ENCODE peak calls at places on chromosome 5, in eight cellular contexts. One of them, this sample, is unnamed.

GRCh38 chr5:20654746-20655145 is 666.7 kb upstream of the CDH18 start:
- DNase-seq in B cell: no peak
- DNase-seq in cardiac muscle cell: no peak
- DNase-seq in neural progenitor cell: no peak
- DNase-seq in AG09319: no peak
- DNase-seq in endodermal cell: no peak
- DNase-seq in tibial nerve: no peak
- DNase-seq in AG09309: no peak
- DNase-seq in this sample: no peak

GRCh38 chr5:16411741-16412455 is 53.7 kb downstream of the ZNF622 start:
- DNase-seq in B cell: no peak
- DNase-seq in neural progenitor cell: no peak
- DNase-seq in tibial nerve: no peak
- DNase-seq in endodermal cell: no peak
- DNase-seq in AG09309: no peak
- DNase-seq in AG09319: no peak
- DNase-seq in cardiac muscle cell: no peak
- DNase-seq in this sample: no peak

GRCh38 chr5:43017438-43017820 is 22.7 kb downstream of the ANXA2R start:
- DNase-seq in AG09319: no peak
- DNase-seq in cardiac muscle cell: peak
- DNase-seq in AG09309: no peak
- DNase-seq in endodermal cell: peak
- DNase-seq in B cell: no peak
- DNase-seq in neural progenitor cell: peak
- DNase-seq in tibial nerve: no peak
- DNase-seq in this sample: no peak

GRCh38 chr5:41414598-41414997 is 95.8 kb downstream of the PLCXD3 start:
- DNase-seq in neural progenitor cell: no peak
- DNase-seq in endodermal cell: no peak
- DNase-seq in B cell: no peak
- DNase-seq in tibial nerve: no peak
- DNase-seq in AG09319: peak
- DNase-seq in AG09309: peak
- DNase-seq in cardiac muscle cell: no peak
- DNase-seq in this sample: peak

GRCh38 chr5:153713913-153714312 is 223.4 kb downstream of the GRIA1 start:
- DNase-seq in AG09309: no peak
- DNase-seq in cardiac muscle cell: no peak
- DNase-seq in AG09319: no peak
- DNase-seq in B cell: no peak
- DNase-seq in endodermal cell: no peak
- DNase-seq in tibial nerve: no peak
- DNase-seq in neural progenitor cell: no peak
- DNase-seq in this sample: no peak

GRCh38 chr5:7978991-7979390 is 110.0 kb downstream of the MTRR start:
- DNase-seq in cardiac muscle cell: no peak
- DNase-seq in neural progenitor cell: no peak
- DNase-seq in AG09309: no peak
- DNase-seq in AG09319: no peak
- DNase-seq in B cell: no peak
- DNase-seq in tibial nerve: no peak
- DNase-seq in endodermal cell: no peak
- DNase-seq in this sample: no peak

GRCh38 chr5:115160975-115161475 is 8.7 kb downstream of the TRIM36 start:
- DNase-seq in AG09319: no peak
- DNase-seq in neural progenitor cell: no peak
- DNase-seq in AG09309: no peak
- DNase-seq in endodermal cell: no peak
- DNase-seq in cardiac muscle cell: no peak
- DNase-seq in tibial nerve: no peak
- DNase-seq in B cell: no peak
- DNase-seq in this sample: no peak

GRCh38 chr5:68644971-68645370 is 429.4 kb downstream of the PIK3R1 start:
- DNase-seq in AG09319: no peak
- DNase-seq in AG09309: no peak
- DNase-seq in cardiac muscle cell: no peak
- DNase-seq in tibial nerve: no peak
- DNase-seq in endodermal cell: no peak
- DNase-seq in neural progenitor cell: no peak
- DNase-seq in B cell: no peak
- DNase-seq in this sample: no peak

GRCh38 chr5:133739381-133739780 is 127.0 kb upstream of the FSTL4 start:
- DNase-seq in AG09319: no peak
- DNase-seq in endodermal cell: no peak
- DNase-seq in tibial nerve: no peak
- DNase-seq in B cell: no peak
- DNase-seq in cardiac muscle cell: no peak
- DNase-seq in AG09309: no peak
- DNase-seq in neural progenitor cell: no peak
- DNase-seq in this sample: no peak

GRCh38 chr5:173989432-173990082 is 587 bp downstream of the C5orf47 start:
- DNase-seq in B cell: no peak
- DNase-seq in cardiac muscle cell: no peak
- DNase-seq in AG09319: no peak
- DNase-seq in AG09309: no peak
- DNase-seq in tibial nerve: no peak
- DNase-seq in neural progenitor cell: no peak
- DNase-seq in endodermal cell: no peak
- DNase-seq in this sample: no peak

GRCh38 chr5:96175090-96175489 is 213.4 kb upstream of the ELL2 start:
- DNase-seq in endodermal cell: no peak
- DNase-seq in neural progenitor cell: no peak
- DNase-seq in tibial nerve: no peak
- DNase-seq in AG09319: no peak
- DNase-seq in cardiac muscle cell: no peak
- DNase-seq in B cell: no peak
- DNase-seq in AG09309: no peak
- DNase-seq in this sample: no peak

GRCh38 chr5:112419050-112419595 is at the start of gene EPB41L4A:
- DNase-seq in neural progenitor cell: peak
- DNase-seq in endodermal cell: no peak
- DNase-seq in AG09319: no peak
- DNase-seq in B cell: no peak
- DNase-seq in tibial nerve: no peak
- DNase-seq in cardiac muscle cell: peak
- DNase-seq in AG09309: no peak
- DNase-seq in this sample: peak

GRCh38 chr5:54867310-54867944 is 118.0 kb downstream of the ESM1 start:
- DNase-seq in B cell: no peak
- DNase-seq in endodermal cell: no peak
- DNase-seq in cardiac muscle cell: peak
- DNase-seq in tibial nerve: no peak
- DNase-seq in AG09309: no peak
- DNase-seq in neural progenitor cell: peak
- DNase-seq in AG09319: peak
- DNase-seq in this sample: no peak

GRCh38 chr5:100858987-100859545 is 44.0 kb downstream of the ST8SIA4 start:
- DNase-seq in endodermal cell: no peak
- DNase-seq in cardiac muscle cell: no peak
- DNase-seq in neural progenitor cell: no peak
- DNase-seq in B cell: no peak
- DNase-seq in AG09309: no peak
- DNase-seq in tibial nerve: no peak
- DNase-seq in AG09319: no peak
- DNase-seq in this sample: no peak

GRCh38 chr5:60350794-60351193 is 349.2 kb downstream of the DEPDC1B start:
- DNase-seq in AG09309: no peak
- DNase-seq in neural progenitor cell: no peak
- DNase-seq in tibial nerve: no peak
- DNase-seq in B cell: no peak
- DNase-seq in cardiac muscle cell: no peak
- DNase-seq in endodermal cell: no peak
- DNase-seq in AG09319: no peak
- DNase-seq in this sample: no peak

GRCh38 chr5:152542741-152543140 is 137.7 kb upstream of the NMUR2 start:
- DNase-seq in AG09319: no peak
- DNase-seq in neural progenitor cell: peak
- DNase-seq in tibial nerve: no peak
- DNase-seq in AG09309: no peak
- DNase-seq in endodermal cell: peak
- DNase-seq in cardiac muscle cell: peak
- DNase-seq in B cell: no peak
- DNase-seq in this sample: peak

GRCh38 chr5:37553720-37554402 is 174.7 kb downstream of the WDR70 start:
- DNase-seq in B cell: no peak
- DNase-seq in cardiac muscle cell: no peak
- DNase-seq in endodermal cell: no peak
- DNase-seq in neural progenitor cell: no peak
- DNase-seq in tibial nerve: no peak
- DNase-seq in AG09319: no peak
- DNase-seq in AG09309: peak
- DNase-seq in this sample: no peak

GRCh38 chr5:6858419-6858818 is 145.2 kb downstream of the TENT4A start:
- DNase-seq in endodermal cell: no peak
- DNase-seq in AG09319: no peak
- DNase-seq in B cell: no peak
- DNase-seq in tibial nerve: no peak
- DNase-seq in AG09309: no peak
- DNase-seq in neural progenitor cell: no peak
- DNase-seq in cardiac muscle cell: no peak
- DNase-seq in this sample: no peak

GRCh38 chr5:33781286-33781685 is 110.5 kb downstream of the ADAMTS12 start:
- DNase-seq in cardiac muscle cell: no peak
- DNase-seq in neural progenitor cell: peak
- DNase-seq in AG09319: no peak
- DNase-seq in B cell: no peak
- DNase-seq in tibial nerve: no peak
- DNase-seq in AG09309: no peak
- DNase-seq in endodermal cell: no peak
- DNase-seq in this sample: no peak

GRCh38 chr5:84603557-84604185 is 219.0 kb upstream of the EDIL3 start:
- DNase-seq in AG09309: peak
- DNase-seq in B cell: no peak
- DNase-seq in tibial nerve: peak
- DNase-seq in cardiac muscle cell: no peak
- DNase-seq in AG09319: peak
- DNase-seq in neural progenitor cell: no peak
- DNase-seq in endodermal cell: no peak
- DNase-seq in this sample: no peak

GRCh38 chr5:176545737-176546509 is 3.2 kb upstream of the CDHR2 start:
- DNase-seq in neural progenitor cell: no peak
- DNase-seq in AG09319: no peak
- DNase-seq in endodermal cell: no peak
- DNase-seq in tibial nerve: no peak
- DNase-seq in cardiac muscle cell: no peak
- DNase-seq in AG09309: no peak
- DNase-seq in B cell: no peak
- DNase-seq in this sample: peak

GRCh38 chr5:125302577-125302976 is 556.1 kb upstream of the ZNF608 start:
- DNase-seq in neural progenitor cell: no peak
- DNase-seq in B cell: no peak
- DNase-seq in endodermal cell: no peak
- DNase-seq in cardiac muscle cell: no peak
- DNase-seq in tibial nerve: no peak
- DNase-seq in AG09319: no peak
- DNase-seq in AG09309: no peak
- DNase-seq in this sample: no peak

DNA sequence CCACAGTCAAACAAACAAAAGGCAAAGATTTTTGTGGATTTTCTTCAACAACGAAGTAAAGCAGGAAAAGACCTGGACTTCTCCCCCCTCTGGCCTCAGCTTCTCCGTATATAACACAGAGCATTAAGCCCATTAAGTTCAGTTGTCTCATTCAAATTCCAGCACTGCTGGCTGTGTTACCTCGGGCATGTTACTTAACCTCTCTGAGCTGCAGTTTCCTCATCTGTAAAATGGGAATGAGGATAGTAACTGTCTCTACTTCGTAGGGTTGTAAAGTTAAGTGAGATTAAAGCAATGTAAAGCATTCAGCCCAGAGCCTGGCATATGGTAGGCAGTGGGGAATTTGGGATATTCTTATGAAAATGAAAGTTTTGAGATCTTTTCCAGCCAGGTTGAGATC is 92.7 kb upstream of the SMIM23 start:
- DNase-seq in cardiac muscle cell: no peak
- DNase-seq in tibial nerve: no peak
- DNase-seq in endodermal cell: no peak
- DNase-seq in neural progenitor cell: no peak
- DNase-seq in B cell: no peak
- DNase-seq in AG09319: no peak
- DNase-seq in AG09309: no peak
- DNase-seq in this sample: no peak
- TF ChIP-seq CTCF in cardiac muscle cell: no peak
- TF ChIP-seq CTCF in tibial nerve: no peak
- TF ChIP-seq CTCF in endodermal cell: no peak
- TF ChIP-seq CTCF in neural progenitor cell: no peak
- TF ChIP-seq CTCF in B cell: no peak
- TF ChIP-seq CTCF in AG09319: no peak
- TF ChIP-seq CTCF in AG09309: no peak
- TF ChIP-seq CTCF in this sample: no peak

GRCh38 chr5:136364307-136364706 is 1.0 kb downstream of the TRPC7 start:
- DNase-seq in neural progenitor cell: peak
- DNase-seq in AG09319: no peak
- DNase-seq in AG09309: no peak
- DNase-seq in B cell: no peak
- DNase-seq in tibial nerve: no peak
- DNase-seq in endodermal cell: no peak
- DNase-seq in cardiac muscle cell: no peak
- DNase-seq in this sample: peak
- TF ChIP-seq CTCF in neural progenitor cell: peak
- TF ChIP-seq CTCF in AG09319: no peak
- TF ChIP-seq CTCF in AG09309: peak
- TF ChIP-seq CTCF in B cell: no peak
- TF ChIP-seq CTCF in tibial nerve: no peak
- TF ChIP-seq CTCF in endodermal cell: peak
- TF ChIP-seq CTCF in cardiac muscle cell: peak
- TF ChIP-seq CTCF in this sample: peak

DNA sequence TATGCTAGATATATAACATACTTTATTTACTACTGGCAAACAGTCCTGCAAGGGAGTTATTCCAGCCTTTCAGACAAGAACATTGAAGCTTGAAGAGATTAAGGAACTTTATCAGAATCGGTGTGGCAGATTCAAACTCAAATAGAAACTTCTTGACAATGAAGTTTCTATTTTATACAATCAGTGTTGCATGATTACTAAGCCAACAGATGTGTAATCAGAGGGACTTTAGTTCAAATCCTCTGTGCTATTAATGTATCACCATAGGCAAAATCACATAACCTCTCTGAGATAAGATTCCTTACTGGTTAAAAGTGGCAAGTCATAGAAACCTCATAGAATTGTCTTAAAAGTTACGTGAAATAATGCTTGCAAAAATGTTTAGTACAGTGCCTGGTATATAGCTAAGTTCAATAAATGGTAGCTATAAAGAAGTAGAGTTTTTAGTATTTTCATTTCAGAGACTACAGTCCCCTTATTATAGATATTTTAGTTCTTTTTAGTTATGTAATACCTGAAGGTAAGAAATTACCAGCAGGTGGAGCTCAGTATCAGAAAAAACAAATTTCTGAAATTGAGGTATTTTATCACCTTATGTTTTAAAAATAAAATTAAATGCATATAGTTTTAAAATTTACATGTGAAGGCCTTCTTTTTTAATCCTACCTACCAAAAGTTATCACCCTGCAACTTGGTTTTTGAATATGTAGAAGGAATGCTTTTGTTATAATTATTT is 172.1 kb downstream of the FER start:
- DNase-seq in tibial nerve: no peak
- DNase-seq in cardiac muscle cell: no peak
- DNase-seq in neural progenitor cell: no peak
- DNase-seq in AG09319: no peak
- DNase-seq in endodermal cell: no peak
- DNase-seq in B cell: no peak
- DNase-seq in AG09309: no peak
- DNase-seq in this sample: no peak
- TF ChIP-seq CTCF in tibial nerve: peak
- TF ChIP-seq CTCF in cardiac muscle cell: peak
- TF ChIP-seq CTCF in neural progenitor cell: peak
- TF ChIP-seq CTCF in AG09319: peak
- TF ChIP-seq CTCF in endodermal cell: peak
- TF ChIP-seq CTCF in B cell: peak
- TF ChIP-seq CTCF in AG09309: no peak
- TF ChIP-seq CTCF in this sample: no peak

GRCh38 chr5:120803282-120803681 is 339.2 kb downstream of the PRR16 start:
- DNase-seq in cardiac muscle cell: no peak
- DNase-seq in AG09319: no peak
- DNase-seq in tibial nerve: no peak
- DNase-seq in neural progenitor cell: no peak
- DNase-seq in endodermal cell: no peak
- DNase-seq in AG09309: no peak
- DNase-seq in B cell: no peak
- DNase-seq in this sample: no peak
- TF ChIP-seq CTCF in cardiac muscle cell: no peak
- TF ChIP-seq CTCF in AG09319: peak
- TF ChIP-seq CTCF in tibial nerve: no peak
- TF ChIP-seq CTCF in neural progenitor cell: peak
- TF ChIP-seq CTCF in endodermal cell: peak
- TF ChIP-seq CTCF in AG09309: no peak
- TF ChIP-seq CTCF in B cell: no peak
- TF ChIP-seq CTCF in this sample: no peak